ENCODE peak calls at places on chromosome 18, in ten cellular contexts. One of them, this sample, is unnamed.

GRCh38 chr18:36035253-36035652 is 32.1 kb downstream of the RPRD1A start:
- DNase-seq in endothelial cell: no peak
- DNase-seq in WERI-Rb-1: no peak
- DNase-seq in transverse colon: no peak
- DNase-seq in adrenal gland: no peak
- DNase-seq in H9: no peak
- DNase-seq in astrocyte of the spinal cord: no peak
- DNase-seq in BJ: no peak
- DNase-seq in choroid plexus epithelial cell: no peak
- DNase-seq in activated CD8-positive, alpha-beta T cell treated with anti-CD3 and anti-CD28 coated beads for 36 hours: no peak
- DNase-seq in this sample: no peak

GRCh38 chr18:77124452-77124922 is 8.1 kb downstream of the MBP start:
- DNase-seq in endothelial cell: no peak
- DNase-seq in WERI-Rb-1: no peak
- DNase-seq in transverse colon: no peak
- DNase-seq in adrenal gland: no peak
- DNase-seq in H9: no peak
- DNase-seq in astrocyte of the spinal cord: peak; percentile 48
- DNase-seq in BJ: no peak
- DNase-seq in choroid plexus epithelial cell: no peak
- DNase-seq in activated CD8-positive, alpha-beta T cell treated with anti-CD3 and anti-CD28 coated beads for 36 hours: peak; percentile 84
- DNase-seq in this sample: no peak

GRCh38 chr18:66439207-66439606 is 164.7 kb downstream of the CDH19 start:
- DNase-seq in endothelial cell: no peak
- DNase-seq in WERI-Rb-1: no peak
- DNase-seq in transverse colon: no peak
- DNase-seq in adrenal gland: no peak
- DNase-seq in H9: peak; percentile 26
- DNase-seq in astrocyte of the spinal cord: no peak
- DNase-seq in BJ: no peak
- DNase-seq in choroid plexus epithelial cell: no peak
- DNase-seq in activated CD8-positive, alpha-beta T cell treated with anti-CD3 and anti-CD28 coated beads for 36 hours: no peak
- DNase-seq in this sample: no peak

GRCh38 chr18:78293516-78293915 is 686.1 kb upstream of the SALL3 start:
- DNase-seq in endothelial cell: no peak
- DNase-seq in WERI-Rb-1: no peak
- DNase-seq in transverse colon: no peak
- DNase-seq in adrenal gland: no peak
- DNase-seq in H9: no peak
- DNase-seq in astrocyte of the spinal cord: no peak
- DNase-seq in BJ: no peak
- DNase-seq in choroid plexus epithelial cell: no peak
- DNase-seq in activated CD8-positive, alpha-beta T cell treated with anti-CD3 and anti-CD28 coated beads for 36 hours: no peak
- DNase-seq in this sample: no peak

GRCh38 chr18:3675446-3675845 is 225.5 kb downstream of the TGIF1 start:
- DNase-seq in endothelial cell: no peak
- DNase-seq in WERI-Rb-1: no peak
- DNase-seq in transverse colon: no peak
- DNase-seq in adrenal gland: no peak
- DNase-seq in H9: no peak
- DNase-seq in astrocyte of the spinal cord: peak; percentile 16
- DNase-seq in BJ: no peak
- DNase-seq in choroid plexus epithelial cell: no peak
- DNase-seq in activated CD8-positive, alpha-beta T cell treated with anti-CD3 and anti-CD28 coated beads for 36 hours: no peak
- DNase-seq in this sample: no peak

GRCh38 chr18:50886914-50887313 is 8.0 kb downstream of the ME2 start:
- DNase-seq in endothelial cell: no peak
- DNase-seq in WERI-Rb-1: no peak
- DNase-seq in transverse colon: no peak
- DNase-seq in adrenal gland: no peak
- DNase-seq in H9: no peak
- DNase-seq in astrocyte of the spinal cord: no peak
- DNase-seq in BJ: no peak
- DNase-seq in choroid plexus epithelial cell: no peak
- DNase-seq in activated CD8-positive, alpha-beta T cell treated with anti-CD3 and anti-CD28 coated beads for 36 hours: no peak
- DNase-seq in this sample: no peak

GRCh38 chr18:56200381-56200831 is 438.0 kb downstream of the TXNL1 start:
- DNase-seq in endothelial cell: no peak
- DNase-seq in WERI-Rb-1: no peak
- DNase-seq in transverse colon: no peak
- DNase-seq in adrenal gland: no peak
- DNase-seq in H9: no peak
- DNase-seq in astrocyte of the spinal cord: peak; percentile 68
- DNase-seq in BJ: peak; percentile 15
- DNase-seq in choroid plexus epithelial cell: peak; percentile 75
- DNase-seq in activated CD8-positive, alpha-beta T cell treated with anti-CD3 and anti-CD28 coated beads for 36 hours: no peak
- DNase-seq in this sample: peak; percentile 24

GRCh38 chr18:9701604-9702324 is 6.3 kb upstream of the RAB31 start:
- DNase-seq in endothelial cell: no peak
- DNase-seq in WERI-Rb-1: no peak
- DNase-seq in transverse colon: no peak
- DNase-seq in adrenal gland: peak; percentile 12
- DNase-seq in H9: no peak
- DNase-seq in astrocyte of the spinal cord: no peak
- DNase-seq in BJ: no peak
- DNase-seq in choroid plexus epithelial cell: no peak
- DNase-seq in activated CD8-positive, alpha-beta T cell treated with anti-CD3 and anti-CD28 coated beads for 36 hours: peak; percentile 37
- DNase-seq in this sample: no peak

GRCh38 chr18:68596016-68596415 is 118.9 kb downstream of the TMX3 start:
- DNase-seq in endothelial cell: no peak
- DNase-seq in WERI-Rb-1: no peak
- DNase-seq in transverse colon: no peak
- DNase-seq in adrenal gland: no peak
- DNase-seq in H9: no peak
- DNase-seq in astrocyte of the spinal cord: no peak
- DNase-seq in BJ: no peak
- DNase-seq in choroid plexus epithelial cell: no peak
- DNase-seq in activated CD8-positive, alpha-beta T cell treated with anti-CD3 and anti-CD28 coated beads for 36 hours: no peak
- DNase-seq in this sample: no peak

GRCh38 chr18:54416459-54416858 is 58.8 kb downstream of the C18orf54 start:
- DNase-seq in endothelial cell: no peak
- DNase-seq in WERI-Rb-1: no peak
- DNase-seq in transverse colon: no peak
- DNase-seq in adrenal gland: no peak
- DNase-seq in H9: no peak
- DNase-seq in astrocyte of the spinal cord: peak; percentile 93
- DNase-seq in BJ: peak; percentile 68
- DNase-seq in choroid plexus epithelial cell: peak; percentile 92
- DNase-seq in activated CD8-positive, alpha-beta T cell treated with anti-CD3 and anti-CD28 coated beads for 36 hours: no peak
- DNase-seq in this sample: peak; percentile 42

GRCh38 chr18:71370095-71370494 is 1081.2 kb downstream of the SOCS6 start:
- DNase-seq in endothelial cell: no peak
- DNase-seq in WERI-Rb-1: no peak
- DNase-seq in transverse colon: no peak
- DNase-seq in adrenal gland: no peak
- DNase-seq in H9: no peak
- DNase-seq in astrocyte of the spinal cord: no peak
- DNase-seq in BJ: no peak
- DNase-seq in choroid plexus epithelial cell: no peak
- DNase-seq in activated CD8-positive, alpha-beta T cell treated with anti-CD3 and anti-CD28 coated beads for 36 hours: no peak
- DNase-seq in this sample: no peak

GRCh38 chr18:71371951-71372605 is 1083.2 kb downstream of the SOCS6 start:
- DNase-seq in endothelial cell: no peak
- DNase-seq in WERI-Rb-1: no peak
- DNase-seq in transverse colon: no peak
- DNase-seq in adrenal gland: no peak
- DNase-seq in H9: no peak
- DNase-seq in astrocyte of the spinal cord: no peak
- DNase-seq in BJ: no peak
- DNase-seq in choroid plexus epithelial cell: no peak
- DNase-seq in activated CD8-positive, alpha-beta T cell treated with anti-CD3 and anti-CD28 coated beads for 36 hours: no peak
- DNase-seq in this sample: no peak

GRCh38 chr18:71374294-71374693 is 1085.4 kb downstream of the SOCS6 start:
- DNase-seq in endothelial cell: no peak
- DNase-seq in WERI-Rb-1: no peak
- DNase-seq in transverse colon: no peak
- DNase-seq in adrenal gland: no peak
- DNase-seq in H9: peak; percentile 31
- DNase-seq in astrocyte of the spinal cord: peak; percentile 1
- DNase-seq in BJ: no peak
- DNase-seq in choroid plexus epithelial cell: peak; percentile 6
- DNase-seq in activated CD8-positive, alpha-beta T cell treated with anti-CD3 and anti-CD28 coated beads for 36 hours: no peak
- DNase-seq in this sample: no peak
- TF ChIP-seq CTCF in endothelial cell: no peak
- TF ChIP-seq CTCF in WERI-Rb-1: no peak
- TF ChIP-seq CTCF in transverse colon: no peak
- TF ChIP-seq CTCF in adrenal gland: no peak
- TF ChIP-seq CTCF in H9: peak; percentile 38
- TF ChIP-seq CTCF in astrocyte of the spinal cord: no peak
- TF ChIP-seq CTCF in BJ: no peak
- TF ChIP-seq CTCF in choroid plexus epithelial cell: no peak
- TF ChIP-seq CTCF in activated CD8-positive, alpha-beta T cell treated with anti-CD3 and anti-CD28 coated beads for 36 hours: no peak
- TF ChIP-seq CTCF in this sample: no peak

GRCh38 chr18:32549248-32549842 is 78.7 kb upstream of the GAREM1 start:
- DNase-seq in endothelial cell: peak; percentile 64
- DNase-seq in WERI-Rb-1: peak; percentile 55
- DNase-seq in transverse colon: peak; percentile 65
- DNase-seq in adrenal gland: peak; percentile 39
- DNase-seq in H9: peak; percentile 58
- DNase-seq in astrocyte of the spinal cord: peak; percentile 44
- DNase-seq in BJ: no peak
- DNase-seq in choroid plexus epithelial cell: peak; percentile 73
- DNase-seq in activated CD8-positive, alpha-beta T cell treated with anti-CD3 and anti-CD28 coated beads for 36 hours: peak; percentile 69
- DNase-seq in this sample: no peak

GRCh38 chr18:32553174-32553573 is 82.5 kb upstream of the GAREM1 start:
- DNase-seq in endothelial cell: no peak
- DNase-seq in WERI-Rb-1: no peak
- DNase-seq in transverse colon: no peak
- DNase-seq in adrenal gland: no peak
- DNase-seq in H9: no peak
- DNase-seq in astrocyte of the spinal cord: no peak
- DNase-seq in BJ: no peak
- DNase-seq in choroid plexus epithelial cell: no peak
- DNase-seq in activated CD8-positive, alpha-beta T cell treated with anti-CD3 and anti-CD28 coated beads for 36 hours: no peak
- DNase-seq in this sample: no peak

GRCh38 chr18:32548688-32549087 is 78.0 kb upstream of the GAREM1 start:
- DNase-seq in endothelial cell: no peak
- DNase-seq in WERI-Rb-1: peak; percentile 9
- DNase-seq in transverse colon: no peak
- DNase-seq in adrenal gland: no peak
- DNase-seq in H9: peak; percentile 46
- DNase-seq in astrocyte of the spinal cord: no peak
- DNase-seq in BJ: no peak
- DNase-seq in choroid plexus epithelial cell: peak; percentile 29
- DNase-seq in activated CD8-positive, alpha-beta T cell treated with anti-CD3 and anti-CD28 coated beads for 36 hours: no peak
- DNase-seq in this sample: no peak

GRCh38 chr18:32552421-32553030 is 81.8 kb upstream of the GAREM1 start:
- DNase-seq in endothelial cell: peak; percentile 66
- DNase-seq in WERI-Rb-1: peak; percentile 56
- DNase-seq in transverse colon: peak; percentile 70
- DNase-seq in adrenal gland: peak; percentile 72
- DNase-seq in H9: peak; percentile 77
- DNase-seq in astrocyte of the spinal cord: peak; percentile 70
- DNase-seq in BJ: peak; percentile 0
- DNase-seq in choroid plexus epithelial cell: peak; percentile 90
- DNase-seq in activated CD8-positive, alpha-beta T cell treated with anti-CD3 and anti-CD28 coated beads for 36 hours: peak; percentile 72
- DNase-seq in this sample: peak; percentile 17

DNA sequence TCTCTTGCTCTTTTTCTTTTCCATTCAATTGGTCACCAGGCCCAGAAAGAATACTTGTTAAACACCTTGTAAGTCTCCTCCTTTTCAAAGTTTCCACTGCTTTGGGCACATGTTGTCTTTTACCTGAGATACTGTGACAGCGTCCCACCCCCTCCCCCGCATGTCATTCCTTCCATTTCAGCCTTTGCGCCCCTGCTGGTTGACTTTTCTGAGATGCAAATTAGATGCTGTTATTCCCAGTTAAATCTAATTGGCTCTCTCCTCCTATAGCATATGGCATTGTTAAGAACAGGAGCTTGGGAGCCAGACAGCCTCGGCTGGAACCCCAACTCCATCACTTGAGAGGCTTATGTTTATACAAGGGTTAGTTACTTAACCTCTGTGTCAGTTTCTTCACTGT is 80.3 kb upstream of the GAREM1 start:
- DNase-seq in endothelial cell: peak; percentile 28
- DNase-seq in WERI-Rb-1: peak; percentile 30
- DNase-seq in transverse colon: no peak
- DNase-seq in adrenal gland: no peak
- DNase-seq in H9: peak; percentile 66
- DNase-seq in astrocyte of the spinal cord: no peak
- DNase-seq in BJ: no peak
- DNase-seq in choroid plexus epithelial cell: peak; percentile 13
- DNase-seq in activated CD8-positive, alpha-beta T cell treated with anti-CD3 and anti-CD28 coated beads for 36 hours: no peak
- DNase-seq in this sample: no peak
- TF ChIP-seq CTCF in endothelial cell: peak; percentile 37
- TF ChIP-seq CTCF in WERI-Rb-1: no peak
- TF ChIP-seq CTCF in transverse colon: no peak
- TF ChIP-seq CTCF in adrenal gland: no peak
- TF ChIP-seq CTCF in H9: peak; percentile 56
- TF ChIP-seq CTCF in astrocyte of the spinal cord: peak; percentile 25
- TF ChIP-seq CTCF in BJ: no peak
- TF ChIP-seq CTCF in choroid plexus epithelial cell: peak; percentile 50
- TF ChIP-seq CTCF in activated CD8-positive, alpha-beta T cell treated with anti-CD3 and anti-CD28 coated beads for 36 hours: no peak
- TF ChIP-seq CTCF in this sample: no peak

DNA sequence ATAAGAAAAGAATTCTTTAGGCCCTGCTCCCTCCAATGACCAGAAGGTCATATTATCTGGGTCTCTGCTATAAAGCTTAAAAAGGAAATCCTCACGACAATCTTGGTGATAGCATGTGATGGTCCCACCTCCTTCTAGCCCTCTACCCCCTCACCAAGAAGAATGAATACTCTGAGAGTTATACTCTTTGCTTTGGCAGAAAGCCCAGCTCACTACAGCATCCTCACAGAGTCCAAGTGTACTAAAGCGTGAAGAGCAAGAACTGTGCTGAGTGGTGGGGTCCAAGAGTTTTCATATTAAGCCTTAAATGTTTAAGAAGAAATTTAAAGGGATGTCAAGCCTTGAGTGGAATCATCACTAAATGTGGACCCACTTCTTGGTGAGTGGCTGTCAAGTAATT is 16.6 kb upstream of the SERPINB7 start:
- DNase-seq in endothelial cell: no peak
- DNase-seq in WERI-Rb-1: no peak
- DNase-seq in transverse colon: no peak
- DNase-seq in adrenal gland: no peak
- DNase-seq in H9: no peak
- DNase-seq in astrocyte of the spinal cord: peak; percentile 34
- DNase-seq in BJ: no peak
- DNase-seq in choroid plexus epithelial cell: peak; percentile 81
- DNase-seq in activated CD8-positive, alpha-beta T cell treated with anti-CD3 and anti-CD28 coated beads for 36 hours: no peak
- DNase-seq in this sample: no peak
- TF ChIP-seq CTCF in endothelial cell: no peak
- TF ChIP-seq CTCF in WERI-Rb-1: no peak
- TF ChIP-seq CTCF in transverse colon: no peak
- TF ChIP-seq CTCF in adrenal gland: no peak
- TF ChIP-seq CTCF in H9: no peak
- TF ChIP-seq CTCF in astrocyte of the spinal cord: no peak
- TF ChIP-seq CTCF in BJ: no peak
- TF ChIP-seq CTCF in choroid plexus epithelial cell: no peak
- TF ChIP-seq CTCF in activated CD8-positive, alpha-beta T cell treated with anti-CD3 and anti-CD28 coated beads for 36 hours: no peak
- TF ChIP-seq CTCF in this sample: no peak

DNA sequence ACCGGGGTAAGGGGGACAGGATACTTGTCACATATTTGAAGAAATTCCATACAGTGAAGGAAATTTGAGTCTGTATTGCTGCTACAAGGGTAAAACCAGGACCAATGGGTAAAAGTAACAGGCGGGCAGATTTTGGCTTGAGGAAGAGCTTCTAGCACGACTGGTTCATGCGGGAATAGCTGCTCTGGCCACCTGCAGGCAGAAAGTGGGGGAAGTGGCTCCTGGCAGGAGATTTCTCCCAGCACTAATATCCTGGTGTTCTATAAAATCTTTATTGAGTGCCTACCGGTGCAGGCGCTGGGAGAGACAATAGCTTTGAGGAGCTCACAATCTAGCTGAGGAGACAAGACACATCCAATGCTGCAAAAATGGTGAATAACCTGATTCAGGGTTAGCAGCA is 198.5 kb downstream of the LOXHD1 start:
- DNase-seq in endothelial cell: no peak
- DNase-seq in WERI-Rb-1: no peak
- DNase-seq in transverse colon: no peak
- DNase-seq in adrenal gland: no peak
- DNase-seq in H9: peak; percentile 52
- DNase-seq in astrocyte of the spinal cord: no peak
- DNase-seq in BJ: no peak
- DNase-seq in choroid plexus epithelial cell: no peak
- DNase-seq in activated CD8-positive, alpha-beta T cell treated with anti-CD3 and anti-CD28 coated beads for 36 hours: no peak
- DNase-seq in this sample: no peak
- TF ChIP-seq CTCF in endothelial cell: no peak
- TF ChIP-seq CTCF in WERI-Rb-1: peak; percentile 4
- TF ChIP-seq CTCF in transverse colon: no peak
- TF ChIP-seq CTCF in adrenal gland: no peak
- TF ChIP-seq CTCF in H9: peak; percentile 44
- TF ChIP-seq CTCF in astrocyte of the spinal cord: no peak
- TF ChIP-seq CTCF in BJ: no peak
- TF ChIP-seq CTCF in choroid plexus epithelial cell: no peak
- TF ChIP-seq CTCF in activated CD8-positive, alpha-beta T cell treated with anti-CD3 and anti-CD28 coated beads for 36 hours: no peak
- TF ChIP-seq CTCF in this sample: no peak

This sample was measured in AG04449.